ENCODE peak calls at places on chromosomes 3 and 15, in four cellular contexts. F is progenitor cell of endocrine pancreas, K is mucosa of descending colon, D is tibial artery. G is an unnamed sample.

GRCh38 chr15:87931584-87931983 is 325.0 kb downstream of the NTRK3 start:
- DNase-seq in F (no peak), K (no peak), D (no peak), G (no peak)

GRCh38 chr3:45889278-45889833 is 3.0 kb downstream of the CCR9 start:
- DNase-seq in F (no peak), K (no peak), D (no peak), G (no peak)

GRCh38 chr3:126304704-126305103 is 52.5 kb downstream of the KLF15 start:
- DNase-seq in F (no peak), K (no peak), D (no peak), G (no peak)

GRCh38 chr3:118488751-118489150 is 545.9 kb downstream of the IGSF11 start:
- DNase-seq in F (no peak), K (no peak), D (no peak), G (no peak)

GRCh38 chr3:113441051-113441770 is at the start of gene CFAP44:
- DNase-seq in F (peak), K (peak), D (peak), G (peak)

GRCh38 chr3:56825579-56826438 is 24.1 kb upstream of the ARHGEF3 start:
- DNase-seq in F (no peak), K (no peak), D (no peak), G (no peak)

GRCh38 chr15:63463030-63463429 is 41.4 kb upstream of the USP3 start:
- DNase-seq in F (no peak), K (no peak), D (no peak), G (no peak)

GRCh38 chr3:60053518-60054265 is 1003.9 kb upstream of the CFAP20DC start:
- DNase-seq in F (no peak), K (no peak), D (no peak), G (no peak)

GRCh38 chr3:157906627-157907026 is 199.6 kb downstream of the SHOX2 start:
- DNase-seq in F (no peak), K (no peak), D (no peak), G (no peak)

GRCh38 chr3:164250923-164251322 is 827.4 kb downstream of the SI start:
- DNase-seq in F (no peak), K (no peak), D (no peak), G (no peak)

GRCh38 chr3:42728668-42729364 is 26.2 kb upstream of the HHATL start:
- DNase-seq in F (no peak), K (no peak), D (peak), G (no peak)

GRCh38 chr3:25856902-25857518 is 67.1 kb downstream of the OXSM start:
- DNase-seq in F (no peak), K (peak), D (no peak), G (peak)

GRCh38 chr3:126023390-126023789 is 54.4 kb downstream of the ROPN1B start:
- DNase-seq in F (no peak), K (no peak), D (no peak), G (no peak)

GRCh38 chr15:51613988-51614387 is 8.6 kb downstream of the DMXL2 start:
- DNase-seq in F (no peak), K (no peak), D (no peak), G (no peak)

GRCh38 chr3:190809351-190809750 is 53.1 kb downstream of the GMNC start:
- DNase-seq in F (no peak), K (no peak), D (no peak), G (no peak)

GRCh38 chr3:19960670-19961069 is 13.8 kb downstream of the RAB5A start:
- DNase-seq in F (no peak), K (no peak), D (no peak), G (no peak)

GRCh38 chr3:172201136-172201989 is 162.0 kb downstream of the FNDC3B start:
- DNase-seq in F (no peak), K (peak), D (peak), G (peak)

GRCh38 chr3:8622873-8623725 is 21.5 kb downstream of the SSUH2 start:
- DNase-seq in F (peak), K (peak), D (peak), G (peak)

GRCh38 chr3:45272411-45272810 is 46.3 kb upstream of the TMEM158 start:
- DNase-seq in F (no peak), K (no peak), D (no peak), G (no peak)

GRCh38 chr3:64341355-64341754 is 116.1 kb upstream of the PRICKLE2 start:
- DNase-seq in F (no peak), K (no peak), D (no peak), G (no peak)

GRCh38 chr15:31300981-31301686 is 25.5 kb upstream of the KLF13 start:
- DNase-seq in F (no peak), K (no peak), D (no peak), G (no peak)

GRCh38 chr3:52471371-52472238 is 16.2 kb downstream of the NISCH start:
- DNase-seq in F (no peak), K (peak), D (peak), G (peak)

GRCh38 chr3:119969759-119970158 is 124.5 kb downstream of the GSK3B start:
- DNase-seq in F (no peak), K (no peak), D (no peak), G (no peak)

GRCh38 chr15:77486542-77487478 is 66.1 kb downstream of the HMG20A start:
- DNase-seq in F (no peak), K (no peak), D (no peak), G (no peak)

GRCh38 chr15:90618330-90619136 is 88.8 kb downstream of the CRTC3 start:
- DNase-seq in F (no peak), K (no peak), D (no peak), G (no peak)

GRCh38 chr3:171321241-171321640 is 139.0 kb downstream of the TNIK start:
- DNase-seq in F (no peak), K (no peak), D (no peak), G (no peak)

GRCh38 chr3:188133219-188133618 is 20.7 kb upstream of the LPP start:
- DNase-seq in F (no peak), K (no peak), D (no peak), G (no peak)

GRCh38 chr3:178833696-178834095 is 237.9 kb downstream of the ZMAT3 start:
- DNase-seq in F (no peak), K (no peak), D (no peak), G (no peak)

GRCh38 chr15:57861039-57861638 is 154.6 kb downstream of the POLR2M start:
- DNase-seq in F (no peak), K (peak), D (no peak), G (peak)

GRCh38 chr3:72338942-72339749 is 509.1 kb downstream of the SHQ1 start:
- DNase-seq in F (no peak), K (no peak), D (peak), G (peak)

GRCh38 chr3:118641608-118642007 is 393.0 kb downstream of the IGSF11 start:
- DNase-seq in F (no peak), K (no peak), D (no peak), G (peak)

GRCh38 chr3:11464356-11464755 is 179.4 kb downstream of the VGLL4 start:
- DNase-seq in F (no peak), K (no peak), D (no peak), G (no peak)

GRCh38 chr3:132911741-132912415 is 126.3 kb upstream of the TMEM108 start:
- DNase-seq in F (no peak), K (no peak), D (no peak), G (no peak)

DNA sequence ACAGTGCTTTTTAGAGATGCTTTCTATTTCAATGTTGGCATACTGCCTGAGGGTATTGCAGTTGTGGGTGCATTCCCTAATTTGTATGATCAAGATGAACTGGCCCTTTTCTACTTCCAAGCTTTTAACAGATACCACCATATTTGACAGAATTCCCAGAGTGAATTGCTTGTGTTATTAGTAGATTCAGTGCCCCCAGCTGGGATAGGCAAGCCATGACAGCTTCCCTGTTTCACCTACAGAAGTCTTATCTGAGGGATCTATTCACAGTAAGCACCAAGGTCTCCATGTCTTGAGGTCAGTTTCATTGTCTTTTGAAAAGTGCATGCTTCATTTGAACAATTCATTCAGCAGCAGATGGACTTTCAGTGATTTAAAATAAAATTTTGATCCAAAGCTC is 68.8 kb upstream of the GOLGA6B start:
- DNase-seq in F (no peak), K (no peak), D (no peak), G (no peak)
- TF ChIP-seq CTCF in F (no peak), K (no peak), D (no peak), G (no peak)

GRCh38 chr3:85337895-85338294 is 379.1 kb downstream of the CADM2 start:
- DNase-seq in F (no peak), K (no peak), D (no peak), G (no peak)

GRCh38 chr3:85342915-85343314 is 384.1 kb downstream of the CADM2 start:
- DNase-seq in F (no peak), K (peak), D (no peak), G (peak)
- TF ChIP-seq CTCF in F (peak), K (no peak), D (no peak), G (no peak)

DNA sequence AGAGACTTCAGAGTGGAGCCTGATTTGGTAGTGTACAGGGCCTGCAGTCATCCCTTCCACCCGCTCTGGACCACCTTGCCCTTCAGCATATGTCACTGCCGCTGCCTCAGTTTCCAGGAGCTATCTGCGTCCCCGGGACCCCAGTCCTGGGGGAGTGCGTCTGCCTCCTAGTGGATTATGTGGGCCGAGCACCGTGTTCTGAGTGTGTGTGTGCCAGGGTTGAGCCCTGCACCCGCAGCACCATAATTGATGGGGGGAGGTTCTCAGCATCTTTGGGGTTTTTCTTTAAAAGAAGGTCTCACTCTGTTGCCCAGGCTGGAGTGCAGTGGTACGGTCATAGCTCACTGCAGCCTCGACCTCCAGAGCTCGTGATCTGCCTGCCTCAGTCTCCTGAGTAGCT is 33.6 kb downstream of the CD276 start:
- DNase-seq in F (no peak), K (no peak), D (no peak), G (no peak)
- TF ChIP-seq CTCF in F (no peak), K (no peak), D (no peak), G (no peak)

DNA sequence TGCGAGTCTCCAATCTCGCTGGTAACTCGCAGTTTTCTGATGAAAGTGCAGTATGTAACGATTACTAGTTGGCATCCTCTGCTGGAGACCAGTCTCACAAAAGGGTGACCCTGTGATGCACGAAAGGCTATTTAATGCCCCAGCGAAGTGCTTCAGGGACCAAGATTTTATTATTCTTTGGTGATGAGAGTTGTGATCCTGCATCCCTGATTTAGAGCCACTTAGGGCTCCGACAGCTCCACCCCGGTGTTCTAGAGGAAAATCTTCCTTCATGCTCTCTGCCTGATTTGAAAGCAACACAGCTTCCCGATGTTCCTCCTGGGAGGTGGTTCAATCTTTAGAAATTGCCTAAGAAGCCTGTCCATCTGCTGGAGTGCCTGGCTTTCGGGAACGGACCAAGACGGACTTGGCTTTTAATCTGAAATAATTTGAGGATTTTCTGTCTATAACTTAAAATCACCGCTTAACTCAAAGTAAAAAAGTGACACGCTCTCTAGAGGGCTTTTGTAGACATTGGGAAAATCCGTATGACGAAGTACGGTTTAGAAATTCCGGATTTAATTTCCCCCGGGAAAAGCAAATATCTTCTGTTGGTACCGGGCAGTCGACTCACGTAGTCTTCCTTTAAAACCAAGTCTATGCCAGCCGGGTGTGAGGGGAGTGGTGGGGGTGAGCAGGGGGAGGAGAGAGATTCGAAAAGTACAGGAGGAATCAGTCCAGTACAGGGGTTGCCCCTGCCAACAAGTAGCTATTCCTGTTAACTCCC is 990 bp upstream of the ALCAM start:
- DNase-seq in F (no peak), K (peak), D (peak), G (peak)
- TF ChIP-seq CTCF in F (no peak), K (no peak), D (no peak), G (no peak)

DNA sequence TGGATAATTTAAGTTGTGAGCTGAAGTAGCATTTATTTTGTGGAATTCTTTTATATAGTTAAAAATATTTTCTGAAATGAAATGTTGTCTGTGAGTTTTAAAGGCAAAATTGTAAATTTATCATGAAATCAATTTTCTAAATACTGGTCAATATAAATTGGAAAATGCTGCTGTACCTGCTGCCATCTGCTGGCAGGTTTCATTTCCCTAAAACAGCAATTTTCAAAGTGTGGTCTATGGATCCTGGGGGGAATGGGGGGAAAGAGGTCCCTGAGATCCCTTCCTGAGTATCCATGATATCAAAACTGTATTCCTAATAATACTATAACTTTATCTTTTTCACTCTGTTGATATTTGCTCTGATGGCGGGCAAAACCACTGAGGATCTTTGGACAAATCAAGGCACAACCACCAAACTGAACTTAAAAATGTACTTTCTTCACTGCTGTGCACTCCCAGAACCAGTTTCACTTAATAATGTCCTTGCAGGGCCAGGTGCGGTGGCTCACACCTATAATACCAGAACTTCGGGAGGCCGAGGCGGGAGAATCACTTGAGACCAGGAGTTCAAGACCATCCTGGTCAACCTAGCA is 17.2 kb upstream of the CCR4 start:
- DNase-seq in F (no peak), K (peak), D (no peak), G (no peak)
- TF ChIP-seq CTCF in F (peak), K (peak), D (peak), G (peak)